ENCODE peak calls at places on chromosomes 2 and 18, in nine cellular contexts. I is thyroid gland, R is caudate nucleus, M is hepatocyte, W is HS-27A, Z is amygdala, V is MV-4-11, F is NCI-H774, B is HAP-1. A is an unnamed sample.

GRCh38 chr2:70084973-70085710 is 2.1 kb upstream of the PCBP1 start:
- DNase-seq in V (no peak), I (peak), B (no peak), M (peak), Z (no peak), F (peak), R (peak), W (no peak), A (no peak)

GRCh38 chr2:184611221-184612085 is 13.1 kb downstream of the ZNF804A start:
- DNase-seq in I (no peak), R (no peak), M (peak), W (no peak), V (peak), Z (no peak), F (no peak), B (peak), A (no peak)

GRCh38 chr2:111618577-111618930 is 265.4 kb downstream of the ANAPC1 start:
- DNase-seq in M (no peak), I (peak), V (no peak), Z (no peak), R (no peak), B (no peak), W (no peak), F (no peak), A (no peak)

GRCh38 chr2:39243469-39244123 is at the start of gene CDKL4:
- DNase-seq in V (no peak), M (no peak), R (no peak), I (peak), B (no peak), Z (no peak), F (no peak), W (no peak), A (no peak)

GRCh38 chr2:25341753-25342371 is at the start of gene DNMT3A:
- DNase-seq in I (peak), Z (peak), B (peak), M (peak), V (peak), R (peak), F (peak), W (no peak), A (no peak)

GRCh38 chr2:47569658-47570398 is 166.9 kb downstream of the MSH2 start:
- DNase-seq in F (peak), I (no peak), M (peak), Z (no peak), W (no peak), V (no peak), R (no peak), B (no peak), A (no peak)

GRCh38 chr2:160379399-160379798 is 114.2 kb downstream of the RBMS1 start:
- DNase-seq in I (no peak), V (peak), F (no peak), R (no peak), W (no peak), M (no peak), B (no peak), Z (no peak), A (no peak)

GRCh38 chr2:8407332-8407731 is 274.5 kb upstream of the ID2 start:
- DNase-seq in R (no peak), I (no peak), V (no peak), B (no peak), Z (no peak), W (no peak), M (no peak), F (no peak), A (no peak)

GRCh38 chr18:45197526-45197970 is 417.7 kb upstream of the SLC14A2 start:
- DNase-seq in F (no peak), M (no peak), R (peak), B (no peak), V (no peak), I (peak), W (no peak), Z (no peak), A (no peak)

GRCh38 chr2:37669500-37669899 is 1.9 kb downstream of the CDC42EP3 start:
- DNase-seq in V (no peak), I (no peak), W (no peak), Z (no peak), R (no peak), B (no peak), M (no peak), F (no peak), A (no peak)

GRCh38 chr2:217653240-217653639 is 349.6 kb downstream of the TNS1 start:
- DNase-seq in F (no peak), M (peak), W (peak), B (no peak), V (peak), Z (peak), I (peak), R (peak), A (no peak)

GRCh38 chr18:71625691-71626090 is 918.5 kb downstream of the CBLN2 start:
- DNase-seq in V (no peak), B (peak), W (no peak), R (no peak), F (no peak), I (no peak), M (no peak), Z (no peak), A (no peak)

A was measured in HepG2.